ENCODE peak calls at places on chromosome 22, in eight cellular contexts. V is A549, M is erythroblast, R is right lobe of liver, A is tibial nerve, U is uterus, W is endothelial cell of umbilical vein, D is adrenal gland. P is an unnamed sample.

GRCh38 chr22:25148149-25148691 is 51.4 kb upstream of the CRYBB3 start:
- DNase-seq in V (no peak), M (peak), R (peak), A (no peak), U (peak), W (peak), D (peak), P (no peak)

GRCh38 chr22:30294830-30295229 is 5.5 kb upstream of the CASTOR1 start:
- DNase-seq in V (no peak), M (no peak), R (no peak), A (no peak), U (no peak), W (no peak), D (no peak), P (no peak)

GRCh38 chr22:17120281-17120680 is 879 bp downstream of the TMEM121B start:
- DNase-seq in V (no peak), M (peak), R (peak), A (no peak), U (peak), W (peak), D (no peak), P (no peak)

GRCh38 chr22:27019827-27020226 is 362.4 kb downstream of the MIAT start:
- DNase-seq in V (peak), M (no peak), R (no peak), A (no peak), U (peak), W (no peak), D (no peak), P (no peak)

GRCh38 chr22:29859976-29860766 is 22.1 kb upstream of the ASCC2 start:
- DNase-seq in V (no peak), M (no peak), R (no peak), A (no peak), U (no peak), W (no peak), D (no peak), P (no peak)

GRCh38 chr22:22074634-22075381 is 92.2 kb upstream of the TOP3B start:
- DNase-seq in V (no peak), M (no peak), R (peak), A (no peak), U (no peak), W (no peak), D (no peak), P (no peak)

GRCh38 chr22:46171940-46172339 is 21.6 kb downstream of the PPARA start:
- DNase-seq in V (no peak), M (no peak), R (no peak), A (no peak), U (no peak), W (no peak), D (no peak), P (no peak)

GRCh38 chr22:24759765-24760164 is 14.8 kb downstream of the PIWIL3 start:
- DNase-seq in V (no peak), M (no peak), R (no peak), A (no peak), U (no peak), W (no peak), D (no peak), P (no peak)

GRCh38 chr22:31005535-31005934 is 36.5 kb downstream of the TUG1 start:
- DNase-seq in V (no peak), M (no peak), R (no peak), A (no peak), U (no peak), W (no peak), D (no peak), P (no peak)

GRCh38 chr22:46043339-46043738 is 66.4 kb upstream of the WNT7B start:
- DNase-seq in V (no peak), M (no peak), R (peak), A (no peak), U (peak), W (no peak), D (peak), P (no peak)

GRCh38 chr22:44642096-44642644 is 59.8 kb upstream of the PRR5 start:
- DNase-seq in V (no peak), M (no peak), R (no peak), A (no peak), U (no peak), W (no peak), D (no peak), P (no peak)

GRCh38 chr22:36220457-36220921 is 18.8 kb downstream of the APOL2 start:
- DNase-seq in V (no peak), M (peak), R (no peak), A (peak), U (peak), W (peak), D (peak), P (no peak)

GRCh38 chr22:49866134-49866533 is 12.5 kb downstream of the ZBED4 start:
- DNase-seq in V (no peak), M (no peak), R (no peak), A (no peak), U (no peak), W (no peak), D (no peak), P (no peak)

GRCh38 chr22:29199702-29200400 is 5.8 kb upstream of the EMID1 start:
- DNase-seq in V (no peak), M (no peak), R (no peak), A (no peak), U (no peak), W (no peak), D (no peak), P (no peak)

GRCh38 chr22:35398574-35398973 is 1.4 kb upstream of the MCM5 start:
- DNase-seq in V (no peak), M (no peak), R (no peak), A (no peak), U (no peak), W (no peak), D (no peak), P (no peak)

GRCh38 chr22:36612458-36612857 is 83.5 kb upstream of the EIF3D start:
- DNase-seq in V (no peak), M (no peak), R (no peak), A (no peak), U (no peak), W (no peak), D (no peak), P (no peak)

GRCh38 chr22:45612451-45612901 is 59.2 kb upstream of the ATXN10 start:
- DNase-seq in V (no peak), M (no peak), R (no peak), A (peak), U (peak), W (no peak), D (peak), P (peak)

GRCh38 chr22:44424867-44425351 is 73.1 kb downstream of the RTL6 start:
- DNase-seq in V (no peak), M (no peak), R (peak), A (no peak), U (no peak), W (no peak), D (no peak), P (no peak)

GRCh38 chr22:17536269-17536668 is 27.0 kb upstream of the SLC25A18 start:
- DNase-seq in V (no peak), M (no peak), R (no peak), A (no peak), U (no peak), W (no peak), D (no peak), P (no peak)

GRCh38 chr22:40421941-40422340 is 51.5 kb downstream of the SGSM3 start:
- DNase-seq in V (no peak), M (no peak), R (no peak), A (no peak), U (no peak), W (no peak), D (no peak), P (no peak)

GRCh38 chr22:36536717-36537116 is 7.8 kb upstream of the EIF3D start:
- DNase-seq in V (no peak), M (no peak), R (no peak), A (no peak), U (no peak), W (no peak), D (no peak), P (no peak)

GRCh38 chr22:46079861-46080821 is 70.2 kb upstream of the PPARA start:
- DNase-seq in V (no peak), M (no peak), R (peak), A (peak), U (peak), W (no peak), D (peak), P (no peak)

GRCh38 chr22:44089717-44090570 is 65.8 kb downstream of the PARVB start:
- DNase-seq in V (no peak), M (no peak), R (no peak), A (no peak), U (no peak), W (no peak), D (no peak), P (no peak)

GRCh38 chr22:19291218-19291579 is 320 bp downstream of the CLTCL1 start:
- DNase-seq in V (no peak), M (peak), R (peak), A (no peak), U (peak), W (no peak), D (peak), P (no peak)

GRCh38 chr22:27512283-27512761 is 289.2 kb downstream of the MN1 start:
- DNase-seq in V (no peak), M (no peak), R (peak), A (peak), U (peak), W (peak), D (peak), P (peak)

GRCh38 chr22:46335201-46336118 is at the start of gene TRMU:
- DNase-seq in V (peak), M (peak), R (peak), A (peak), U (peak), W (peak), D (peak), P (peak)

GRCh38 chr22:22159384-22159783 is 85.2 kb upstream of the VPREB1 start:
- DNase-seq in V (no peak), M (no peak), R (no peak), A (no peak), U (no peak), W (no peak), D (no peak), P (no peak)

GRCh38 chr22:49197500-49197899 is 630.2 kb downstream of the BRD1 start:
- DNase-seq in V (no peak), M (no peak), R (peak), A (no peak), U (peak), W (no peak), D (no peak), P (no peak)

GRCh38 chr22:49119551-49119952 is 708.1 kb downstream of the BRD1 start:
- DNase-seq in V (no peak), M (no peak), R (no peak), A (no peak), U (no peak), W (no peak), D (peak), P (no peak)

GRCh38 chr22:25839755-25840154 is 97.8 kb downstream of the MYO18B start:
- DNase-seq in V (no peak), M (no peak), R (no peak), A (no peak), U (no peak), W (no peak), D (no peak), P (no peak)

GRCh38 chr22:25161916-25162530 is 37.6 kb upstream of the CRYBB3 start:
- DNase-seq in V (no peak), M (no peak), R (no peak), A (no peak), U (no peak), W (no peak), D (no peak), P (no peak)

GRCh38 chr22:32326647-32327046 is 31.0 kb upstream of the RFPL3 start:
- DNase-seq in V (no peak), M (no peak), R (peak), A (no peak), U (no peak), W (no peak), D (peak), P (no peak)

GRCh38 chr22:31695423-31695822 is 33.4 kb upstream of the PISD start:
- DNase-seq in V (no peak), M (no peak), R (no peak), A (no peak), U (no peak), W (no peak), D (no peak), P (no peak)

GRCh38 chr22:39013923-39014722 is at the start of gene APOBEC3C:
- DNase-seq in V (peak), M (peak), R (peak), A (peak), U (peak), W (peak), D (peak), P (peak)
- TF ChIP-seq POLR2A in V (peak), M (peak), R (peak), A (peak), U (peak), W (no peak), D (peak), P (peak)

DNA sequence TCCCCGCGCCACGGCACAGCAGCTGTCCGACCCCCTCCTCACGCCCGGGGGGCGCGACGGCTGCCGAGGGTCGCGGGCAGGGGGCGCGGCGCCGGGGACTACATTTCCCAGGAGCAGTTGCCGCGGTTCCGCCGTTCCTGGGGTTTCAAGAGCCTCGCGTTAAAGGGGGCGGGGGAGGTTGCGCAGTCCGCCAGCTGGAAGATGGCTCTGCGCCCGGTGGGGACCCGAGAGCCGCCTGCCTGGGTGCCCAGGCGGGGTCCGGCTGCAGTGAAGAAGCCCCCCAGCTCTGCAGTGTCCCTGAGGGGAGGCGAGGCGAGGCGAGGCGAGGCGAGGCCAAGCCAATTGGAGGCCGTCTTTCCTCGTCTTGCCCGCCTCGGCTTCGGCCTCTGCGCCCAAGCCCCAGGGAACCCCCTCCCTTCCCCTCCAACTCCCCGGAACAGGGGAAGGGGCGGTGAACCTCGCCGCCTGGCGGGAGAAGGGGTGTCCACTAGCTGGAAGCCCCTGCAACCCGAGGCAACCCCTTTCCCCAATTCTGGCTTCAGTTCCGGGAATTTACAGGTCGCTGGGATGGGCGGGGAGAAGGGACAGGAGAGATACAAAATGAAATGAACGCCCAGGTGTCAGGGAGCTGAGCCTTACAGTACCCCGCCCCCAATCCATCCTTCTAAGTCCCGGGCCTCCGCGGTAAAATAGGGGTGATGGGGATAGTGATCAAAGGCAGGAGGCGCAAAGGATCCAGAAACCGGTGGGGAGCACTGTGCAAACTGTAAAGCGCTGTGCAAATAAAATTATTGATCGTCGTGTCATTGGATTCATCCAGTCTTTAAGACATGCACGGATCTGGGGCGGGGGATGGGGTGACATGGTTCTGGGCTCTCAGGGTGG is 5.2 kb upstream of the GCAT start:
- DNase-seq in V (no peak), M (peak), R (no peak), A (peak), U (peak), W (peak), D (no peak), P (no peak)
- TF ChIP-seq POLR2A in V (no peak), M (no peak), R (no peak), A (peak), U (no peak), W (no peak), D (no peak), P (no peak)

DNA sequence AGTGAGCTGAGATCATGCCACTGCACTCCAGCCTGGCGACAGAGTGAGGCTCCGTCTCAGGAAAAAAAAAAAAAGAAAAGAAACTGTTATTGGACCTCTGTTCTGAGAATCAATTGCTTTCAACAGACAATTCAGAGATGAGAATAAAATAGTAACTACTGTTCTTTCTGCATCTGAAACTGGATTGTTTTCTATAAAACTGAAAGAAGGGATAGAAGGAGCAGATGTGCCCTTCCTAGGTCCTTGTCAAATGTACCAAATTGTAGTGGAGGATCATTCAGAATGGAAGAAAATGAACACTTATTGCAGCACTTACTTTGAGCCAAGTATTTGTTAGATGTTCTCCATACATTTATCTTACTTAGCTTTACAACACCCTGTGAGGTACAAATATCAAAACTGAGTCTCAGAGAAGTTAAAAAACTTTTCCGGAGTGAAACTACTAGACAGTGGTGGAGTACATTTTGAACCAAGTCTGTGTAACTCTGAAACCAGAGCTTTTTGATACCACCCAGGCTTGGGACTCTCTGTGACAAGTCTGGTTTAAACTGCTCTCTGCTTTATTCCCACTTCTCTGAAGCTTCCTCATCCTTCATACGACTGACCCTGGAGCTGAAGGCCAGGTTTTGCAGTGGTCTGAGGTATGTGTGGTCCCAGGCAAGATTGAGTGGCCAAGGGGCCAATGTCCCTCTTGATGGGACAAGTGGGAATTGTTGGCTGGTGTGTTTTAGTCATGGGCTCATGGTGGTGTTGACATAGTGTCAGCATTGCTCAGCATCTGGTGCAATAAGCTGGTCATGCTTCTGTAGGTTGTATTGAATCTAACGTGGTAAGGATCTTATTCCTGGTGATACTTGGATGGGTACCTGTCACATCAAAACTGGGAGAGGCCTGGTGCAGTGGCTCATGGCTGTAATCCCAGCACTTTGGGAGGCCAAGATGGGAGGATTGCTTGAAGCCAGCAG is 48.2 kb upstream of the CCDC134 start:
- DNase-seq in V (no peak), M (no peak), R (no peak), A (no peak), U (no peak), W (no peak), D (no peak), P (no peak)
- TF ChIP-seq POLR2A in V (no peak), M (no peak), R (no peak), A (no peak), U (no peak), W (no peak), D (no peak), P (no peak)

DNA sequence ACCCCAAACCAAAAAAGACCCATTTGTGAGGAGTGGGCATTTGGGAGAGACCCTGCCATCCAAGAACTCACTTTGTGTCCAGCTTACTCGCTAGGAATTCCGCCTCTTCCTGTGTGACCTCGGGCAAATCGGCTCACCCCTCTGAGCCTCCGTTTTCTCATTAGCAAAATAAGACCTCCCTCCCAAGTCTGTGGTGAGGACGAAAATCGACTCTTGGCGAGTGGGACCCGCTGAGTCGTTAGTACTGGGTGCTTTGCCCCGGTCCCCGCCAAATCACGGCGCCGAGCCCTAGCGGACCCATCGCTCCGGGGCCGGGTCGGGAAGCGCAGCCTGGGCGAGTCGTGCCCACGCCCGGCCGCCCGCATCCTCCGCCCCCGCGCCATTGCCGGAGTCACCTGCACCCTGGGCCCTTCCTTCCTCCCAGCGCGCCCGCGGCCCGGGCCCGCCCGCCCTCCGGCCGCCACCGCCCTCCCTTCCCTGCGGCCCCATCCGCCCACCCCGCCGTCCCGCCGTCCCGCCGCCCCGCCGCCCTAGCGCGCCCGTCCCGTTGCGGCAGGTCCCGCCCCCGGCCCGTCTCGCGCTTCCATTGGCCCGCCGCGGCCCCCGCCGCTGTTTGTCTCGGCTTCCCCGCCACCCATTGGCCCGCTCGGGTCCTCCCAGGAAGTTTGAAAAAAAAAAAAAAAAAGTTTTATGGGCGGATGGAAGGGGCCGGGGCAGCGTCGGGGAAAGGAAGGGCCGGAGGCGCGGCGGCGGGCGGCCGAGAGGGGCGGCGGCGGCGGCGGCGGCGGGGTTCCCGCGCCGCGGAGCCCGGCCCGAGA is 48.9 kb downstream of the TRIOBP start:
- DNase-seq in V (peak), M (peak), R (peak), A (peak), U (peak), W (peak), D (peak), P (no peak)
- TF ChIP-seq POLR2A in V (peak), M (peak), R (peak), A (peak), U (peak), W (peak), D (no peak), P (peak)

DNA sequence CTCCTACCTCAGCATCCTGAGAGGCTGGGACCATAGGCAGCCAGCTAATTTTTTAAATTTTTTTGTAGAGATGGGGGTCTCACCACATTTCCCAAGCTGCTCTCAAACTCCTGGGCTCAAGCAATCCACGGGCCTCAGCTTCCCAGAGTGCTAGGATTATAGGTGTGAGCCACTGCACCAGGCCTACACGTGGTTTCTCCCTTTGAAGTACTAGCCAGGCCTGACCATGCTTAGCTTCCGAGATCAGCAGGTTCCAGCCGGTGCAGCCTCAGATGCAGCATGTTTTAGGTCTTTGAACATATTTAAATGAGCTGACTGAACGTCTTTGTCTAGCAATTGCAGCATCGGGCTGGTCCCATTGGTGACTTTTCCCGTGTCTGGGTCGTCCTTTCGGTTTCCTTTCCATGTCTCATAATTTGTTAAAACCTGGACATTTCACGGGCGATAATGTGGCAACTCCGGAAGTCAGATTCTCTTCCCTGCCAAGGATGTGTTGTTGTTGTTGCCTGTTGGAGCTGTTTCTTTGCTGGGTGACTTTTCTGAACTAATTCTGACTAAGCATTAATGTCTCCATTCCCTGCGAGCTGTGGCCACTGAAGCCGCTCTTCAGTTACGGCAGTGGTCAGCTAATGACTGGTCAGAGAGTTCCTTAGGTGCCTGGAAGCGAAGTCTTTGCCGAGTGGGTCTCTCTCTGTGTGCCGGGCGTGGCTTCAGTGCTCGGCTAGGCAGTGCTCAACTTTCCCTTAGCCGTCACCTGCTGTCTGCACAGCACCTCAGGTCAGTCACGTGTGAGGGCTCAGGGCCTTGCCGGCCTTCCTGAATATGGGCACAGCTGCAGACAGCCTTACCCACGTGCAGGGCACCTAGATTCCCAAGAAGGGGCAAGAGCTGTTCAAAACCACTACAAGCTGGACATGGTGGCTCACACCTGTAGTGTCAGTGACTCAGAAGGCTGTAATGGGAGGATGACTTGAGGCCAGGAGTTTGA is 3.7 kb upstream of the CYP2D6 start:
- DNase-seq in V (no peak), M (no peak), R (no peak), A (no peak), U (no peak), W (no peak), D (no peak), P (no peak)
- TF ChIP-seq POLR2A in V (no peak), M (no peak), R (no peak), A (no peak), U (no peak), W (no peak), D (no peak), P (no peak)

P was measured in H54.